ENCODE peak calls at places on chromosomes 12 and 14, in six cellular contexts. Y is heart left ventricle; J is Peyer's patch; B is CD4-positive, CD25-positive, alpha-beta regulatory T cell; D is astrocyte; O is lower lobe of right lung. L is an unnamed sample.

GRCh38 chr14:61439779-61440418 is 118.5 kb downstream of the PRKCH start:
- DNase-seq in Y (no peak), J (no peak), B (no peak), D (no peak), O (no peak), L (no peak)

GRCh38 chr14:28831126-28831525 is 64.5 kb downstream of the FOXG1 start:
- DNase-seq in Y (no peak), J (no peak), B (no peak), D (no peak), O (no peak), L (no peak)

GRCh38 chr12:93061414-93062099 is 132.5 kb upstream of the EEA1 start:
- DNase-seq in Y (peak; percentile 85), J (no peak), B (no peak), D (no peak), O (no peak), L (no peak)

GRCh38 chr12:7748774-7749296 is 1.7 kb upstream of the CLEC4C start:
- DNase-seq in Y (no peak), J (no peak), B (no peak), D (no peak), O (no peak), L (no peak)

GRCh38 chr12:47038270-47038748 is 41.1 kb upstream of the PCED1B start:
- DNase-seq in Y (no peak), J (no peak), B (no peak), D (peak; percentile 59), O (no peak), L (no peak)

GRCh38 chr12:3113671-3114070 is 36.5 kb downstream of the TSPAN9 start:
- DNase-seq in Y (no peak), J (no peak), B (no peak), D (no peak), O (no peak), L (no peak)

GRCh38 chr14:35818346-35819115 is 7.6 kb upstream of the BRMS1L start:
- DNase-seq in Y (no peak), J (no peak), B (no peak), D (peak; percentile 14), O (no peak), L (peak; percentile 80)

GRCh38 chr12:29611906-29612305 is 114.4 kb upstream of the OVCH1 start:
- DNase-seq in Y (no peak), J (no peak), B (no peak), D (peak; percentile 86), O (no peak), L (no peak)

GRCh38 chr12:99619389-99620158 is 28.0 kb upstream of the GARIN6 start:
- DNase-seq in Y (no peak), J (no peak), B (no peak), D (peak; percentile 26), O (no peak), L (no peak)

GRCh38 chr14:91737619-91738018 is 5.7 kb upstream of the CATSPERB start:
- DNase-seq in Y (no peak), J (no peak), B (no peak), D (no peak), O (no peak), L (no peak)

GRCh38 chr14:45261209-45261608 is 8.2 kb upstream of the MIS18BP1 start:
- DNase-seq in Y (no peak), J (no peak), B (no peak), D (no peak), O (no peak), L (no peak)

GRCh38 chr14:28603606-28604005 is 163.0 kb upstream of the FOXG1 start:
- DNase-seq in Y (no peak), J (no peak), B (no peak), D (peak; percentile 22), O (no peak), L (no peak)

GRCh38 chr14:64475585-64476273 is 10.4 kb downstream of the AKAP5 start:
- DNase-seq in Y (no peak), J (no peak), B (no peak), D (no peak), O (no peak), L (peak; percentile 15)

GRCh38 chr12:106305376-106305775 is 2.8 kb downstream of the TCP11L2 start:
- DNase-seq in Y (no peak), J (no peak), B (no peak), D (no peak), O (no peak), L (no peak)

GRCh38 chr14:100067481-100067880 is 2.3 kb downstream of the EVL start:
- DNase-seq in Y (no peak), J (no peak), B (no peak), D (no peak), O (no peak), L (no peak)

GRCh38 chr14:45251912-45252311 is 1.1 kb downstream of the MIS18BP1 start:
- DNase-seq in Y (no peak), J (no peak), B (no peak), D (no peak), O (no peak), L (peak; percentile 31)

GRCh38 chr12:44875954-44876553 is at the start of gene NELL2:
- DNase-seq in Y (no peak), J (peak; percentile 72), B (peak; percentile 25), D (peak; percentile 13), O (peak; percentile 47), L (peak; percentile 73)

GRCh38 chr14:105945891-105946290 is 419.5 kb downstream of the TMEM121 start:
- DNase-seq in Y (no peak), J (no peak), B (no peak), D (no peak), O (no peak), L (no peak)

GRCh38 chr14:78598046-78598652 is 428.0 kb downstream of the NRXN3 start:
- DNase-seq in Y (peak; percentile 31), J (no peak), B (peak; percentile 2), D (peak; percentile 26), O (peak; percentile 43), L (peak; percentile 53)

GRCh38 chr14:31944256-31945073 is 132.6 kb upstream of the ARHGAP5 start:
- DNase-seq in Y (no peak), J (peak; percentile 89), B (no peak), D (no peak), O (no peak), L (peak; percentile 88)

GRCh38 chr12:92411687-92412086 is 266.0 kb upstream of the BTG1 start:
- DNase-seq in Y (no peak), J (no peak), B (no peak), D (no peak), O (no peak), L (no peak)

GRCh38 chr12:9348906-9349518 is 140.8 kb upstream of the PZP start:
- DNase-seq in Y (no peak), J (no peak), B (no peak), D (no peak), O (no peak), L (no peak)

GRCh38 chr14:68464716-68465115 is 328.2 kb downstream of the ZFP36L1 start:
- DNase-seq in Y (no peak), J (no peak), B (no peak), D (peak; percentile 82), O (no peak), L (no peak)

GRCh38 chr14:95068521-95068920 is 88.8 kb downstream of the DICER1 start:
- DNase-seq in Y (no peak), J (no peak), B (no peak), D (no peak), O (no peak), L (no peak)

GRCh38 chr14:101972126-101972785 is 7.9 kb downstream of the DYNC1H1 start:
- DNase-seq in Y (peak; percentile 84), J (peak; percentile 69), B (no peak), D (peak; percentile 99), O (peak; percentile 79), L (peak; percentile 78)

GRCh38 chr14:39230416-39230815 is 3.3 kb upstream of the MIA2 start:
- DNase-seq in Y (no peak), J (no peak), B (no peak), D (no peak), O (no peak), L (no peak)

GRCh38 chr14:55271572-55272414 is 572 bp downstream of the FBXO34 start:
- DNase-seq in Y (peak; percentile 65), J (peak; percentile 84), B (peak; percentile 56), D (peak; percentile 74), O (peak; percentile 82), L (peak; percentile 79)

GRCh38 chr14:33347816-33348215 is 409.1 kb downstream of the NPAS3 start:
- DNase-seq in Y (no peak), J (no peak), B (no peak), D (peak; percentile 31), O (no peak), L (no peak)

GRCh38 chr14:56810341-56810740 is at the start of gene OTX2:
- DNase-seq in Y (no peak), J (no peak), B (no peak), D (no peak), O (no peak), L (no peak)

GRCh38 chr12:68240975-68241374 is 12.4 kb downstream of the IL22 start:
- DNase-seq in Y (no peak), J (no peak), B (no peak), D (no peak), O (no peak), L (peak; percentile 37)

GRCh38 chr14:75258079-75258802 is 20.4 kb upstream of the FOS start:
- DNase-seq in Y (no peak), J (no peak), B (no peak), D (no peak), O (peak; percentile 66), L (no peak)

GRCh38 chr14:72641086-72641485 is 252.8 kb downstream of the DPF3 start:
- DNase-seq in Y (no peak), J (no peak), B (no peak), D (no peak), O (no peak), L (no peak)

GRCh38 chr12:109717390-109718357 is 4.0 kb downstream of the FAM222A start:
- DNase-seq in Y (no peak), J (no peak), B (no peak), D (no peak), O (no peak), L (no peak)
- H3K4me1 ChIP-seq in Y (peaks cover 43% of the 10 kb centered on the region), J (peaks cover 9% of the 10 kb centered on the region), B (peaks cover 8% of the 10 kb centered on the region), D (no peaks in the 10 kb centered on the region), O (peaks cover 30% of the 10 kb centered on the region), L (peaks cover 18% of the 10 kb centered on the region)

DNA sequence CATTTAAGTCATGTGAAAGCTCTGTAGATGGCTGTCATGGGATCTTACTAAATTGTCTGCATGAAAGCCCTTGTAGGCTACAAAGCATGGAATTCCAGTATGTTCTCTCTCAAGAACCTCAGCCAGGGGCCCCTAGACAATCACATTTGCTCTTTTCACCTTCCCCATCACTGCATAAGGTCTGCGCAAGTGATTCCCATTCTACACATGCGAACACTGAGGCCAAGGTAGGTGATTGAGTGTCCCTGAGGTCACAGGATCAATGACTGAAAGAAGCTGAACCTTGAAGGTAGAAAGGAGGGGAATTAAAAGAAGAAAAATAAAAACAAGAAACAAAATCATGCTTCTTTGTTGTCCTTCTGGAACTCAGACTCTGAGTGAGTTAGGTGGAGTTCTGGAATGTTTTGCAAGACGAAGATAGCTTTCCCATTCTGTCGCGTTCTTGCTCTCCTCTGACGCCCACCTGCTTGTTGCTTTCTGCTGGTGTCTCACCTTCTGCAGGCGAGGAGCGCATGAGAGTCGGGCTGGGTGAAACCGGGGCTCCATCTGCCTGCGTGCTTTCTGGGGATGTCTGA is 79.9 kb downstream of the SPRING1 start:
- DNase-seq in Y (no peak), J (no peak), B (no peak), D (peak; percentile 8), O (no peak), L (no peak)
- H3K4me3 ChIP-seq in Y (peak overlapping the region; percentile 18), J (peak overlapping the region; percentile 12), B (no peak overlapping the region), D (peak overlapping the region; percentile 37), O (peak overlapping the region; percentile 34), L (no peak overlapping the region)

GRCh38 chr14:104639889-104640548 is 35.4 kb upstream of the TMEM179 start:
- DNase-seq in Y (peak; percentile 63), J (peak; percentile 77), B (no peak), D (no peak), O (peak; percentile 62), L (no peak)
- H3K4me1 ChIP-seq in Y (no peaks in the 10 kb centered on the region), J (no peaks in the 10 kb centered on the region), B (no peaks in the 10 kb centered on the region), D (no peaks in the 10 kb centered on the region), O (peaks cover 5% of the 10 kb centered on the region), L (no peaks in the 10 kb centered on the region)

GRCh38 chr14:89702151-89702936 is 252.2 kb downstream of the EFCAB11 start:
- DNase-seq in Y (peak; percentile 51), J (no peak), B (no peak), D (peak; percentile 56), O (no peak), L (peak; percentile 40)
- H3K4me3 ChIP-seq in Y (peak overlapping the region; percentile 69), J (peak overlapping the region; percentile 60), B (peak overlapping the region; percentile 68), D (peak overlapping the region; percentile 53), O (peak overlapping the region; percentile 66), L (no peak overlapping the region)